ENCODE peak calls at places on chromosomes 3 and 15, in six cellular contexts. V is brain microvascular endothelial cell, E is epithelial cell of esophagus, U is WTC11, J is Panc1, O is fibroblast of the aortic adventitia. R is an unnamed sample.

GRCh38 chr3:30078736-30079135 is 527.7 kb upstream of the TGFBR2 start:
- DNase-seq in O (no peak), J (no peak), V (no peak), E (peak; percentile 94), U (no peak), R (no peak)

GRCh38 chr3:126349611-126350501 is 7.4 kb downstream of the KLF15 start:
- DNase-seq in J (no peak), E (no peak), V (no peak), O (no peak), U (peak; percentile 18), R (no peak)

GRCh38 chr3:128878556-128879124 is 780 bp upstream of the ACAD9 start:
- DNase-seq in V (peak; percentile 61), O (peak; percentile 66), E (peak; percentile 72), U (no peak), J (no peak), R (no peak)

GRCh38 chr3:66423791-66424190 is 77.0 kb downstream of the LRIG1 start:
- DNase-seq in J (no peak), U (no peak), O (peak; percentile 72), V (peak; percentile 82), E (no peak), R (no peak)

GRCh38 chr3:126746395-126747177 is 42.5 kb downstream of the CHCHD6 start:
- DNase-seq in O (peak; percentile 85), E (peak; percentile 61), U (no peak), J (no peak), V (peak; percentile 83), R (no peak)

GRCh38 chr3:90261481-90262433 is 1154.3 kb downstream of the EPHA3 start:
- DNase-seq in E (no peak), O (no peak), J (no peak), U (no peak), V (no peak), R (no peak)

GRCh38 chr3:10527295-10528016 is 22.1 kb upstream of the ATP2B2 start:
- DNase-seq in J (no peak), U (no peak), E (no peak), V (no peak), O (no peak), R (no peak)

GRCh38 chr3:24101676-24102168 is 156.6 kb downstream of the NR1D2 start:
- DNase-seq in U (no peak), J (no peak), O (peak; percentile 50), E (peak; percentile 62), V (no peak), R (no peak)

GRCh38 chr3:35071768-35072167 is 567.6 kb upstream of the ARPP21 start:
- DNase-seq in O (no peak), J (no peak), U (no peak), E (no peak), V (no peak), R (no peak)

GRCh38 chr15:65824031-65824743 is 32.1 kb upstream of the DENND4A start:
- DNase-seq in V (peak; percentile 60), E (peak; percentile 68), J (no peak), U (peak; percentile 67), O (peak; percentile 75), R (no peak)

GRCh38 chr3:114079761-114080160 is 23.2 kb downstream of the QTRT2 start:
- DNase-seq in V (peak; percentile 11), O (peak; percentile 43), J (no peak), U (no peak), E (no peak), R (no peak)

GRCh38 chr3:94063497-94064119 is 747 bp downstream of the NSUN3 start:
- DNase-seq in O (no peak), E (peak; percentile 18), V (no peak), J (no peak), U (no peak), R (no peak)

GRCh38 chr3:129506272-129506742 is 22.1 kb upstream of the RHO start:
- DNase-seq in V (no peak), J (no peak), U (no peak), E (no peak), O (no peak), R (no peak)

GRCh38 chr3:162170581-162170980 is 674.0 kb downstream of the OTOL1 start:
- DNase-seq in O (no peak), E (no peak), J (no peak), V (no peak), U (no peak), R (no peak)

GRCh38 chr15:68364028-68364659 is 67.8 kb downstream of the ITGA11 start:
- DNase-seq in O (peak; percentile 65), J (no peak), U (no peak), E (no peak), V (peak; percentile 57), R (no peak)

GRCh38 chr3:31770822-31771326 is 210.2 kb downstream of the OSBPL10 start:
- DNase-seq in J (no peak), V (peak; percentile 9), O (no peak), U (no peak), E (peak; percentile 74), R (no peak)

GRCh38 chr3:56869157-56869889 is 67.6 kb upstream of the ARHGEF3 start:
- DNase-seq in V (no peak), O (no peak), U (no peak), E (peak; percentile 29), J (no peak), R (no peak)

GRCh38 chr3:194275721-194276120 is 75.4 kb downstream of the CPN2 start:
- DNase-seq in O (no peak), V (no peak), U (peak; percentile 6), J (no peak), E (peak; percentile 29), R (peak; percentile 32)

GRCh38 chr3:183536238-183536880 is 19.1 kb downstream of the KLHL6 start:
- DNase-seq in J (no peak), U (no peak), E (no peak), V (no peak), O (no peak), R (peak; percentile 57)

GRCh38 chr15:38563723-38564519 is 693 bp downstream of the RASGRP1 start:
- DNase-seq in J (peak; percentile 13), V (no peak), U (peak; percentile 74), O (peak; percentile 27), E (peak; percentile 65), R (peak; percentile 85)

DNA sequence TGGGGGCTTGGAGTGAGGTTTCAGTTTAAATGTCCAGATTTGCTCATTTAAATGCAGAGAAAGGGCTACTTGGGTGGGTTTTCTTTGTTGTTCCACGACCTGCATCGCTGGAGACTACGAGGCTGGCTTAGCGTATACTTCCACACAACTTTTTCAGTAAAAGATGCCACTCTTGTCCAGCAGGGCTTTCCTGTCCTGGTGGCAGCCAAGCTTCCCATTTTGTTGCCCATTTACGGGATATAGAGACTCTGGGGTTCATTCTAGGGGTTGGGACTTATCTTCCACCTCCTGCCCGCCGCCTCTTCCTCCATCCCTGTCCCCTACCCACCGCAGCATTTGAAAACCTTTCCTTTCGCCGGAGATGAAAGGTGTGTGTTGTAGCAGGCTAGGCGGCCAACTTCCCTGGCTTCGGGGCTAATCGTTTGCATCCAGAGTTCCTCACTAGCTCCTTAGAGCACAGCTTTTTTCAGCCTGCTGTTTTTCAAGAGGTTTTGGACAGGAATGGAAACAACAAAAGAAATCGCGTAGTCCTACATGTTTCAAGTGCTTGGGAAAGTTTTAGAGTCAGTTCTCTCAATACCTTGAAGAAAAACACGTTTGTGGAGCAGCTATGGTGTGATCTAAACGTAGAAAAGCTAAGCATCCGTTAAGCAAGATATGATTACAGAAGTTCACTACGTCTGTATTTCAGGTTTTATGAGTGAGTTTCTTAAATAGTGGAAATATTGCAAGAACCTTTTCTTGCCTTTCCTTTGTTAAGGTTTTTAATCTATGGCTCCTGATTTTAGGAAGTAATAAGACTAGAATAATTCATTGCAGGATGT is 843 bp downstream of the CHRNA5 start:
- DNase-seq in O (peak; percentile 14), V (no peak), J (peak; percentile 33), E (peak; percentile 30), U (peak; percentile 41), R (peak; percentile 30)
- TF ChIP-seq CTCF in O (peak; percentile 17), V (peak; percentile 57), J (no peak), E (peak; percentile 40), U (no peak), R (no peak)

DNA sequence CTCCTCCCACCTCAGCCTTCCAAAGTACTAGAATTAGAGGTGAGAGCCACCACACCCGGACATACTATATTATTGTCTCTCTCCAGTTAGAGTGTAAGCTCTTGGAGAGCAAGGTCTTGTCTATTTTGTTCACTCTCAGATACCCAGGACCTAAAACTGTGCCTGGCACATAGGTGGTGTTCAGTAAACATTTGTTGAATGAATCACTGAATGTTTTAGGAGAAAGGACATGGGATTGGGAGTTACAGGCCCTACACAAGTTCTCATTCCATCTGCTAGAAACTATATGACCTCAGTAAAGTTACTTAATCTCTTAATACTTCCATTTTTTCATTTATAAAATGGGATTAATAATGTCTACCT is 1.5 kb upstream of the ATR start:
- DNase-seq in J (no peak), E (no peak), V (no peak), O (no peak), U (no peak), R (no peak)
- TF ChIP-seq CTCF in J (no peak), E (no peak), V (no peak), O (no peak), U (no peak), R (no peak)

DNA sequence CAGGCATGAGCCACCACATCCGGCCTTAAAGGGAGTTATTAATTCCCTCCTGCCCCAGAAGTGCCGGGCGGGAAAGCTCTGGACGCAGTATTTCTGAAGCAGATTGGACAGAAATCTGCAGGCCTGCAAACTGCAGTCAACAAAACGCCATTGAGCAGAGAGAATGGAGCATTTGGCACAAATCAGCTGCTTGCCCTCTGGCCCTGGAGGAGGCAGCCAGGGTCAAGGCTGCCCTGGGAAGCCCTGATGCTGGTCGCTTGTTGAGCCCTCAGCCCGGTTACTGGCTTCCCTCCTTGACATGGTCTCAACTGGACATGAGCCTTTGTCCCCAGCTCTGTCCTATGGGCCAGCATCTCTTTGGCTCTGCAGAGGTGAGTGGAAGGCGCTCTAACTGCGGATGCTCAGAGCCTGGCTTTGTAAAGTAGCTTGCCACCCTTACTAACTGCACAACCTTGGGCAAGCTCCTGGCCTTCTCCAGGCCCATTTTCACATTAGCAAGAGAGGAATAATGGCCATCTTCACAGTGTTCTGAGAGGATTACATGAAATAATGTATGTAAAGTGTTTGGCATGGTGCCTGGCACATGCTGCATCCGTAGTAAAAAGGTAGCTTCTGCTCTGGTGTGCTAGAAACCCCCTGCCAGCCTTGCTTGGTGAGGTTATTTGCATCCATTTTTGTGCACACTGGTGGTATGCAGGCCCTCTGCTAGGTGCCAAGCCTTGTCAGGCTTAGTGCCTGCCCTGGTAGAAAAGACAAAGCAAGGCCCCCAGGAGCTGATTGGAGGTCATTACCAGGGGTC is 4.1 kb downstream of the SEMA4B start:
- DNase-seq in V (no peak), E (no peak), U (no peak), J (no peak), O (no peak), R (no peak)
- TF ChIP-seq CTCF in V (no peak), E (no peak), U (no peak), J (no peak), O (no peak), R (no peak)

DNA sequence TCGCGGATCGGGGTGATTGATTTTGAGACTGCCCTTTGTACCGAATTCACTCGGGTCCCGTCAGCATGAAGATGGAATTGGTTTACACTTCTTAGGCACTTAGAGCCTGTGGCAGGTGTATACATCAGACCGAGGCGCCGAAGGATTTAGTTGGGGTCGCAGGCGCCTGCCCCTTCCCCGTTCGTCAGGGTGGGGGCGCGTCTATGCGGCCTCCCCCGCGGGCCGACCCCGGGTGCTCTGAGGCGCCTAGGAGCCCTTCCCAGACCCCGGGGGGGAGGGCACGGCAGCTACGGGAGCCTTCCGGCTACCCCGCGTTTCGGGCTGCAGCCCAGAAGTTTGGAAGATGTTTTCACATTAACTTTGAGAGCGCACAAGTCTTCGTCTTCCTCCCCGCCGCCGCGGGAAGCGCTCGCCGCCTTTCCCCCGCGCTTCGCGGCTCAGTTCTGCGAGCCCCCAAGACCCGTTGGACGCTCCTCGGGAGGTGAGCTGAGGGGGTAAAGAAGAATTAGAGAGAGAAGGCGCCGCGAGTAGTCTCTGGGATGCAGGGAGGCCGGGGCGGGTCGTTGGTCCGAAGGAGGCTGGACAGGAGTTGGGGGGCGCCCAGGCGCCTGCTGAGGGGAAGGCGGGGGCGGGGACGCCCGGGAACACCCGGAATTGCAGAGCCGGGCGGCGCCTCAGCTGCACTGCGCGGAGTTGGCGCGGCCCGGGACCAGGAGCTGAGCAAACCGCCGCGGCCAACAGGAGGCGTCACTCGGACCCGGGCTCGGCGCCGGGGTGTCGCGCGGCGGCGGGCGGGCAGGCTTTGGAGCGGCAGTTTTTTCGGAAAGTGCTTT is 737 bp downstream of the TIPARP start:
- DNase-seq in O (peak; percentile 53), E (peak; percentile 36), U (peak; percentile 75), V (peak; percentile 35), J (no peak), R (peak; percentile 46)
- TF ChIP-seq CTCF in O (peak; percentile 18), E (no peak), U (no peak), V (peak; percentile 28), J (peak; percentile 78), R (peak; percentile 53)